ENCODE peak calls at places on chromosomes 2 and 18, in four cellular contexts. One of them, this sample, is unnamed.
A peak's percentile ranks its signal among the peaks of the same experiment; 100 is the strongest.

GRCh38 chr18:65721634-65722033 is 29.2 kb upstream of the CDH7 start:
- DNase-seq in heart right ventricle: no peak
- DNase-seq in hepatocyte: no peak
- DNase-seq in SJSA1: no peak
- DNase-seq in this sample: no peak

GRCh38 chr2:3667151-3667631 is 9.2 kb downstream of the ALLC start:
- DNase-seq in hepatocyte: no peak
- DNase-seq in heart right ventricle: no peak
- DNase-seq in SJSA1: peak; percentile 35
- DNase-seq in this sample: no peak

GRCh38 chr2:105262662-105263091 is 21.1 kb downstream of the GPR45 start:
- DNase-seq in SJSA1: no peak
- DNase-seq in hepatocyte: no peak
- DNase-seq in heart right ventricle: no peak
- DNase-seq in this sample: no peak

GRCh38 chr2:11764359-11764758 is 17.9 kb downstream of the LPIN1 start:
- DNase-seq in heart right ventricle: peak; percentile 73
- DNase-seq in hepatocyte: no peak
- DNase-seq in SJSA1: no peak
- DNase-seq in this sample: no peak

GRCh38 chr2:226329180-226329579 is 470.4 kb downstream of the IRS1 start:
- DNase-seq in SJSA1: no peak
- DNase-seq in hepatocyte: no peak
- DNase-seq in heart right ventricle: no peak
- DNase-seq in this sample: no peak

GRCh38 chr2:31239842-31240198 is 5.9 kb downstream of the EHD3 start:
- DNase-seq in SJSA1: peak; percentile 37
- DNase-seq in hepatocyte: no peak
- DNase-seq in heart right ventricle: peak; percentile 80
- DNase-seq in this sample: no peak

GRCh38 chr2:23449831-23450331 is 64.9 kb downstream of the KLHL29 start:
- DNase-seq in hepatocyte: no peak
- DNase-seq in SJSA1: no peak
- DNase-seq in heart right ventricle: no peak
- DNase-seq in this sample: no peak

GRCh38 chr2:158724803-158725271 is 70.3 kb upstream of the DAPL1 start:
- DNase-seq in heart right ventricle: no peak
- DNase-seq in SJSA1: no peak
- DNase-seq in hepatocyte: peak; percentile 42
- DNase-seq in this sample: peak; percentile 38

GRCh38 chr18:9055185-9055584 is 47.3 kb upstream of the NDUFV2 start:
- DNase-seq in hepatocyte: no peak
- DNase-seq in SJSA1: no peak
- DNase-seq in heart right ventricle: no peak
- DNase-seq in this sample: no peak

GRCh38 chr18:76894947-76895346 is 72.6 kb downstream of the ZNF236 start:
- DNase-seq in SJSA1: no peak
- DNase-seq in heart right ventricle: no peak
- DNase-seq in hepatocyte: no peak
- DNase-seq in this sample: no peak

GRCh38 chr2:229780856-229781773 is 66.8 kb upstream of the DNER start:
- DNase-seq in heart right ventricle: no peak
- DNase-seq in SJSA1: no peak
- DNase-seq in hepatocyte: peak; percentile 39
- DNase-seq in this sample: peak; percentile 77

GRCh38 chr2:54015809-54016703 is 45.3 kb upstream of the PSME4 start:
- DNase-seq in SJSA1: no peak
- DNase-seq in heart right ventricle: no peak
- DNase-seq in hepatocyte: peak; percentile 40
- DNase-seq in this sample: no peak

GRCh38 chr2:176096243-176096985 is 3.2 kb upstream of the HOXD12 start:
- DNase-seq in hepatocyte: no peak
- DNase-seq in SJSA1: no peak
- DNase-seq in heart right ventricle: no peak
- DNase-seq in this sample: no peak

GRCh38 chr2:164061129-164061746 is 325.4 kb upstream of the FIGN start:
- DNase-seq in hepatocyte: peak; percentile 58
- DNase-seq in SJSA1: peak; percentile 47
- DNase-seq in heart right ventricle: no peak
- DNase-seq in this sample: peak; percentile 31

GRCh38 chr2:18209934-18210639 is 331.6 kb downstream of the KCNS3 start:
- DNase-seq in hepatocyte: no peak
- DNase-seq in heart right ventricle: no peak
- DNase-seq in SJSA1: no peak
- DNase-seq in this sample: peak; percentile 94

GRCh38 chr2:70505613-70506391 is 47.8 kb downstream of the TGFA start:
- DNase-seq in hepatocyte: no peak
- DNase-seq in heart right ventricle: no peak
- DNase-seq in SJSA1: no peak
- DNase-seq in this sample: no peak

GRCh38 chr2:144835634-144836351 is 315.9 kb upstream of the ZEB2 start:
- DNase-seq in SJSA1: no peak
- DNase-seq in hepatocyte: no peak
- DNase-seq in heart right ventricle: no peak
- DNase-seq in this sample: no peak

GRCh38 chr2:231387904-231388724 is 7.4 kb upstream of the B3GNT7 start:
- DNase-seq in SJSA1: peak; percentile 84
- DNase-seq in hepatocyte: peak; percentile 50
- DNase-seq in heart right ventricle: peak; percentile 63
- DNase-seq in this sample: peak; percentile 90

GRCh38 chr2:173956454-173956853 is 8.7 kb downstream of the SP3 start:
- DNase-seq in heart right ventricle: no peak
- DNase-seq in SJSA1: no peak
- DNase-seq in hepatocyte: no peak
- DNase-seq in this sample: no peak

GRCh38 chr2:232328516-232329460 is 49.8 kb upstream of the ALPP start:
- DNase-seq in SJSA1: peak; percentile 39
- DNase-seq in heart right ventricle: no peak
- DNase-seq in hepatocyte: no peak
- DNase-seq in this sample: no peak

GRCh38 chr2:74834806-74835755 is 1.2 kb downstream of the HK2 start:
- DNase-seq in SJSA1: peak; percentile 52
- DNase-seq in heart right ventricle: peak; percentile 13
- DNase-seq in hepatocyte: peak; percentile 73
- DNase-seq in this sample: peak; percentile 82

GRCh38 chr18:56992777-56993176 is 154.1 kb upstream of the BOD1L2 start:
- DNase-seq in hepatocyte: no peak
- DNase-seq in SJSA1: no peak
- DNase-seq in heart right ventricle: no peak
- DNase-seq in this sample: no peak

GRCh38 chr2:51846018-51846417 is 814.1 kb upstream of the NRXN1 start:
- DNase-seq in heart right ventricle: no peak
- DNase-seq in SJSA1: no peak
- DNase-seq in hepatocyte: no peak
- DNase-seq in this sample: no peak

GRCh38 chr2:69796199-69796598 is 33.3 kb upstream of the GMCL1 start:
- DNase-seq in hepatocyte: no peak
- DNase-seq in SJSA1: no peak
- DNase-seq in heart right ventricle: no peak
- DNase-seq in this sample: no peak

GRCh38 chr2:39379643-39380524 is 57.2 kb downstream of the MAP4K3 start:
- DNase-seq in SJSA1: no peak
- DNase-seq in heart right ventricle: peak; percentile 53
- DNase-seq in hepatocyte: peak; percentile 71
- DNase-seq in this sample: peak; percentile 72

GRCh38 chr2:225932741-225933413 is 533.4 kb downstream of the NYAP2 start:
- DNase-seq in hepatocyte: no peak
- DNase-seq in heart right ventricle: no peak
- DNase-seq in SJSA1: no peak
- DNase-seq in this sample: no peak

GRCh38 chr2:64749446-64749845 is 95.7 kb upstream of the SERTAD2 start:
- DNase-seq in heart right ventricle: no peak
- DNase-seq in hepatocyte: no peak
- DNase-seq in SJSA1: no peak
- DNase-seq in this sample: no peak

GRCh38 chr2:64750001-64750816 is 96.5 kb upstream of the SERTAD2 start:
- DNase-seq in SJSA1: peak; percentile 59
- DNase-seq in heart right ventricle: peak; percentile 55
- DNase-seq in hepatocyte: peak; percentile 74
- DNase-seq in this sample: peak; percentile 69

GRCh38 chr2:64748561-64748960 is 94.8 kb upstream of the SERTAD2 start:
- DNase-seq in SJSA1: no peak
- DNase-seq in hepatocyte: no peak
- DNase-seq in heart right ventricle: no peak
- DNase-seq in this sample: no peak

GRCh38 chr2:64745562-64745961 is 91.8 kb upstream of the SERTAD2 start:
- DNase-seq in heart right ventricle: no peak
- DNase-seq in hepatocyte: no peak
- DNase-seq in SJSA1: no peak
- DNase-seq in this sample: no peak

GRCh38 chr2:64748147-64748546 is 94.4 kb upstream of the SERTAD2 start:
- DNase-seq in hepatocyte: no peak
- DNase-seq in heart right ventricle: no peak
- DNase-seq in SJSA1: no peak
- DNase-seq in this sample: no peak
- H3K4me3 ChIP-seq in hepatocyte: no peak overlapping the region
- H3K4me3 ChIP-seq in heart right ventricle: no peak overlapping the region
- H3K4me3 ChIP-seq in SJSA1: no peak overlapping the region
- H3K4me3 ChIP-seq in this sample: no peak overlapping the region

GRCh38 chr18:74497308-74497640 is 1.1 kb downstream of the CNDP2 start:
- DNase-seq in SJSA1: no peak
- DNase-seq in heart right ventricle: no peak
- DNase-seq in hepatocyte: no peak
- DNase-seq in this sample: no peak

GRCh38 chr18:74498712-74499629 is 2.8 kb downstream of the CNDP2 start:
- DNase-seq in heart right ventricle: no peak
- DNase-seq in SJSA1: no peak
- DNase-seq in hepatocyte: no peak
- DNase-seq in this sample: no peak

GRCh38 chr18:74497778-74498177 is 1.6 kb downstream of the CNDP2 start:
- DNase-seq in SJSA1: no peak
- DNase-seq in heart right ventricle: no peak
- DNase-seq in hepatocyte: no peak
- DNase-seq in this sample: no peak

GRCh38 chr18:74501386-74501785 is 5.2 kb downstream of the CNDP2 start:
- DNase-seq in SJSA1: no peak
- DNase-seq in heart right ventricle: no peak
- DNase-seq in hepatocyte: no peak
- DNase-seq in this sample: no peak

DNA sequence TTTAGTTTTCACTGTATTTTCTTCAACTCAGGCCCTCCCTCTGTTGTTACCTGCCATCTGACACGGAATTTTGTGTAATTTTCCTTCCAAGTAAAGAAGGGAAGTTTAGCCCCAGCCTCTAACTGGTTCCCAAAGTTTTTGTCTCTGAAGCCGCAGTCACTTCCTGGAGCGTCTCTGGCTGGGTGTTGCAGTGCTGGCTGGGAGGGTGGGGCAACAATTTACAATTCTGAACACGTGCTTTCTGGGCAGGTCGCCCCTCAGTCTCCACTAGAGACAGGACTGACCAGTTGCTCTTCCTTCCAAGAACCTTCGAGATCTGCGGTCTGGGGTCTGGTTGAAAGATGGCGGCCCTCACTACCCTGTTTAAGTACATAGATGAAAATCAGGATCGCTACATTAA is 3.5 kb downstream of the CNDP2 start:
- DNase-seq in SJSA1: no peak
- DNase-seq in hepatocyte: peak; percentile 62
- DNase-seq in heart right ventricle: peak; percentile 91
- DNase-seq in this sample: no peak
- H3K36me3 ChIP-seq in SJSA1: peaks cover 45% of the 10 kb centered on the region
- H3K36me3 ChIP-seq in hepatocyte: no peaks in the 10 kb centered on the region
- H3K36me3 ChIP-seq in heart right ventricle: peaks cover 28% of the 10 kb centered on the region
- H3K36me3 ChIP-seq in this sample: no peaks in the 10 kb centered on the region

GRCh38 chr2:240819404-240820013 is 510 bp downstream of the KIF1A start:
- DNase-seq in heart right ventricle: no peak
- DNase-seq in SJSA1: peak; percentile 37
- DNase-seq in hepatocyte: peak; percentile 55
- DNase-seq in this sample: no peak
- H3K4me3 ChIP-seq in heart right ventricle: peak overlapping the region; percentile 18
- H3K4me3 ChIP-seq in SJSA1: no peak overlapping the region
- H3K4me3 ChIP-seq in hepatocyte: peak overlapping the region; percentile 64
- H3K4me3 ChIP-seq in this sample: peak overlapping the region; percentile 40

DNA sequence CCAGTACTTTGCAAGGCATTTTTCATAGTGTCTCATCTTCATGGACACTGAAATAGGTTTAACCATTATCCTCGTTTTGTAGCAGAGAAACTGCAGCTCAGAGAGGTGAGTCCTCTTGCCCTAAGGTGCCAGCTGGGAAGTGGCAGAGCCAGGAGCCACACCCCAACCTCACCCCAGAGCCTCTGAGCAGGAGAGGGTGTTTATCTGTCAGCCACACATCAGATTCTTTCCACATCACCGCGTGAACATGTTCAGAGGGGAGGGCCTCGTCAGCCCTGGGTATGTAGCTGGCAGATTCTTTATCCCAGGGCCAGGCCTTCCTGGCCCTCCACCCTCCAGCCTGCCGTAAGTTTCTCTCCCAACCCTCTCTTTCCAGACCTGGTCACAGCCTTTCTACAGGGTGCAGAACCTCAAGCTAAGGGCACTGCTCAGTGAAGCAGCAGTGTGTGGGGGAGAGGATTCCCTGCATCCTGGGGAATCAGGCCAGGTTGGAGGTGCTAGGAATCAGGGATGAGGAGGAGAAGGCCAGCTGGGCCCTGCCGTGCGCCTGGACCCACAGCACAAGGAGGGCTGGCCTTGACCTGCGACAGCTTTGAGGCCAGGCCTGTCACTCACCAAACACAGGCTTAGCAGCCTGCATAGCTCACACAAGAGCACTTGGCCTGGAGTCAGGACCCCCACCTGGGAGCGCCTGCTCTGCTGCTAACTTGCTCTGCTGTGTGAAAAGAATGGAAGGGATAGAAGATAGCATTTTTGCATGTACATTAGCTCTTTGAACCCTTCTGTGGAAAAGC is 111.3 kb upstream of the MCFD2 start:
- DNase-seq in SJSA1: no peak
- DNase-seq in hepatocyte: no peak
- DNase-seq in heart right ventricle: no peak
- DNase-seq in this sample: no peak
- H3K36me3 ChIP-seq in SJSA1: peaks cover 85% of the 10 kb centered on the region
- H3K36me3 ChIP-seq in hepatocyte: no peaks in the 10 kb centered on the region
- H3K36me3 ChIP-seq in heart right ventricle: peaks cover 19% of the 10 kb centered on the region
- H3K36me3 ChIP-seq in this sample: peaks cover 2% of the 10 kb centered on the region

GRCh38 chr2:223047260-223047761 is 4.7 kb upstream of the KCNE4 start:
- DNase-seq in SJSA1: no peak
- DNase-seq in heart right ventricle: no peak
- DNase-seq in hepatocyte: peak; percentile 68
- DNase-seq in this sample: no peak
- H3K4me3 ChIP-seq in SJSA1: no peak overlapping the region
- H3K4me3 ChIP-seq in heart right ventricle: no peak overlapping the region
- H3K4me3 ChIP-seq in hepatocyte: no peak overlapping the region
- H3K4me3 ChIP-seq in this sample: no peak overlapping the region

DNA sequence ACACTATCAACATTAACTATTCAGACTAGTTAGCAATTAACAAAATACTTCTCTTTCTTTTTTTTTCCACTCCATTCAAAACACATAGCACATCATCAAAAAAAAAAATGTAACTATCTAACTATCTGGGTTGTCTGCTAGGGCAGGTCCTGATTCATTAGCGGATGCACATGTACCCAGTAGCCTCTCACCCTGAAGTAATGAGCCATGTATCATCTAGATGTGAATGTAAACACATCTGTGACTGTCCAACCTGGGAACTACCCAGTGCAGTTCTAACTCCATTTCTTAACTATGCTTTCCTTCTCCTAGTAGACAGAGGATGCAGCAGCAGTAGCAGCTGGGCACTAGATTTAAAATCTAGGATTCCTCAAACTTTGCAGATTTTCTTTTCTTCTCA is 183.1 kb upstream of the PIK3C3 start:
- DNase-seq in heart right ventricle: no peak
- DNase-seq in hepatocyte: no peak
- DNase-seq in SJSA1: no peak
- DNase-seq in this sample: no peak
- H3K36me3 ChIP-seq in heart right ventricle: no peaks in the 10 kb centered on the region
- H3K36me3 ChIP-seq in hepatocyte: no peaks in the 10 kb centered on the region
- H3K36me3 ChIP-seq in SJSA1: no peaks in the 10 kb centered on the region
- H3K36me3 ChIP-seq in this sample: no peaks in the 10 kb centered on the region

GRCh38 chr2:26561918-26562810 is 79.0 kb downstream of the CIB4 start:
- DNase-seq in hepatocyte: no peak
- DNase-seq in SJSA1: peak; percentile 60
- DNase-seq in heart right ventricle: peak; percentile 46
- DNase-seq in this sample: peak; percentile 71
- H3K4me3 ChIP-seq in hepatocyte: no peak overlapping the region
- H3K4me3 ChIP-seq in SJSA1: peak overlapping the region; percentile 10
- H3K4me3 ChIP-seq in heart right ventricle: peak overlapping the region; percentile 37
- H3K4me3 ChIP-seq in this sample: peak overlapping the region; percentile 53

This sample was measured in SJCRH30.